ENCODE peak calls at places on chromosomes 1 and 21, in four cellular contexts. One of them, this sample, is unnamed.

GRCh38 chr1:22132517-22133235 is 10.2 kb downstream of the WNT4 start:
- DNase-seq in effector memory CD4-positive, alpha-beta T cell: no peak
- DNase-seq in ovary: peak; percentile 65
- DNase-seq in cardiac fibroblast: peak; percentile 71
- DNase-seq in this sample: no peak

GRCh38 chr1:66168467-66168887 is 365.5 kb upstream of the SGIP1 start:
- DNase-seq in effector memory CD4-positive, alpha-beta T cell: no peak
- DNase-seq in ovary: no peak
- DNase-seq in cardiac fibroblast: peak; percentile 38
- DNase-seq in this sample: no peak

GRCh38 chr1:29439615-29440014 is 203.3 kb downstream of the PTPRU start:
- DNase-seq in effector memory CD4-positive, alpha-beta T cell: no peak
- DNase-seq in ovary: no peak
- DNase-seq in cardiac fibroblast: no peak
- DNase-seq in this sample: no peak

GRCh38 chr1:24830680-24831272 is 85.5 kb downstream of the CLIC4 start:
- DNase-seq in effector memory CD4-positive, alpha-beta T cell: no peak
- DNase-seq in ovary: no peak
- DNase-seq in cardiac fibroblast: peak; percentile 86
- DNase-seq in this sample: no peak

GRCh38 chr1:69787151-69787550 is 219.4 kb downstream of the LRRC7 start:
- DNase-seq in effector memory CD4-positive, alpha-beta T cell: no peak
- DNase-seq in ovary: no peak
- DNase-seq in cardiac fibroblast: no peak
- DNase-seq in this sample: peak; percentile 5

GRCh38 chr1:36420836-36421317 is 23.2 kb upstream of the LSM10 start:
- DNase-seq in effector memory CD4-positive, alpha-beta T cell: peak; percentile 75
- DNase-seq in ovary: peak; percentile 94
- DNase-seq in cardiac fibroblast: peak; percentile 88
- DNase-seq in this sample: peak; percentile 90

GRCh38 chr1:48903291-48903690 is 126.6 kb upstream of the BEND5 start:
- DNase-seq in effector memory CD4-positive, alpha-beta T cell: no peak
- DNase-seq in ovary: no peak
- DNase-seq in cardiac fibroblast: no peak
- DNase-seq in this sample: no peak

GRCh38 chr1:238991730-238992490 is 394.5 kb upstream of the CHRM3 start:
- DNase-seq in effector memory CD4-positive, alpha-beta T cell: no peak
- DNase-seq in ovary: no peak
- DNase-seq in cardiac fibroblast: no peak
- DNase-seq in this sample: no peak

GRCh38 chr1:116486424-116486823 is 84.4 kb downstream of the CD58 start:
- DNase-seq in effector memory CD4-positive, alpha-beta T cell: no peak
- DNase-seq in ovary: no peak
- DNase-seq in cardiac fibroblast: peak; percentile 63
- DNase-seq in this sample: no peak

GRCh38 chr1:231192620-231193163 is 30.8 kb downstream of the TRIM67 start:
- DNase-seq in effector memory CD4-positive, alpha-beta T cell: no peak
- DNase-seq in ovary: no peak
- DNase-seq in cardiac fibroblast: peak; percentile 69
- DNase-seq in this sample: no peak

GRCh38 chr1:184297244-184297750 is 89.5 kb upstream of the C1orf21 start:
- DNase-seq in effector memory CD4-positive, alpha-beta T cell: no peak
- DNase-seq in ovary: no peak
- DNase-seq in cardiac fibroblast: no peak
- DNase-seq in this sample: no peak

GRCh38 chr1:33302325-33302724 is 18.6 kb downstream of the A3GALT2 start:
- DNase-seq in effector memory CD4-positive, alpha-beta T cell: no peak
- DNase-seq in ovary: no peak
- DNase-seq in cardiac fibroblast: peak; percentile 68
- DNase-seq in this sample: peak; percentile 26

GRCh38 chr21:14875186-14875585 is 189.6 kb downstream of the NRIP1 start:
- DNase-seq in effector memory CD4-positive, alpha-beta T cell: no peak
- DNase-seq in ovary: no peak
- DNase-seq in cardiac fibroblast: no peak
- DNase-seq in this sample: no peak

GRCh38 chr21:35940074-35940927 is 120.0 kb downstream of the SETD4 start:
- DNase-seq in effector memory CD4-positive, alpha-beta T cell: no peak
- DNase-seq in ovary: peak; percentile 45
- DNase-seq in cardiac fibroblast: peak; percentile 86
- DNase-seq in this sample: peak; percentile 37

GRCh38 chr1:170290971-170291370 is 145.2 kb downstream of the NTMT2 start:
- DNase-seq in effector memory CD4-positive, alpha-beta T cell: no peak
- DNase-seq in ovary: no peak
- DNase-seq in cardiac fibroblast: no peak
- DNase-seq in this sample: no peak

GRCh38 chr1:10857689-10858088 is 61.2 kb upstream of the CASZ1 start:
- DNase-seq in effector memory CD4-positive, alpha-beta T cell: no peak
- DNase-seq in ovary: no peak
- DNase-seq in cardiac fibroblast: no peak
- DNase-seq in this sample: no peak

GRCh38 chr1:199612976-199613774 is 414.3 kb upstream of the NR5A2 start:
- DNase-seq in effector memory CD4-positive, alpha-beta T cell: no peak
- DNase-seq in ovary: no peak
- DNase-seq in cardiac fibroblast: no peak
- DNase-seq in this sample: no peak

GRCh38 chr1:115712911-115713609 is 55.5 kb downstream of the CASQ2 start:
- DNase-seq in effector memory CD4-positive, alpha-beta T cell: no peak
- DNase-seq in ovary: no peak
- DNase-seq in cardiac fibroblast: no peak
- DNase-seq in this sample: no peak

GRCh38 chr1:70627910-70628309 is 216.8 kb downstream of the CTH start:
- DNase-seq in effector memory CD4-positive, alpha-beta T cell: no peak
- DNase-seq in ovary: no peak
- DNase-seq in cardiac fibroblast: no peak
- DNase-seq in this sample: no peak

GRCh38 chr1:216178266-216178665 is 245.0 kb downstream of the USH2A start:
- DNase-seq in effector memory CD4-positive, alpha-beta T cell: no peak
- DNase-seq in ovary: no peak
- DNase-seq in cardiac fibroblast: no peak
- DNase-seq in this sample: no peak

GRCh38 chr1:76583237-76583868 is 283.9 kb upstream of the ST6GALNAC5 start:
- DNase-seq in effector memory CD4-positive, alpha-beta T cell: no peak
- DNase-seq in ovary: no peak
- DNase-seq in cardiac fibroblast: no peak
- DNase-seq in this sample: no peak

GRCh38 chr1:145918144-145918991 is at the start of gene PEX11B:
- DNase-seq in effector memory CD4-positive, alpha-beta T cell: peak; percentile 84
- DNase-seq in ovary: peak; percentile 93
- DNase-seq in cardiac fibroblast: peak; percentile 90
- DNase-seq in this sample: peak; percentile 92

GRCh38 chr1:61131716-61132115 is 49.4 kb downstream of the NFIA start:
- DNase-seq in effector memory CD4-positive, alpha-beta T cell: no peak
- DNase-seq in ovary: no peak
- DNase-seq in cardiac fibroblast: peak; percentile 73
- DNase-seq in this sample: no peak

GRCh38 chr1:8408151-8408839 is 90.4 kb downstream of the SLC45A1 start:
- DNase-seq in effector memory CD4-positive, alpha-beta T cell: no peak
- DNase-seq in ovary: peak; percentile 82
- DNase-seq in cardiac fibroblast: peak; percentile 96
- DNase-seq in this sample: no peak

GRCh38 chr21:44528634-44528995 is 11.4 kb downstream of the KRTAP10-1 start:
- DNase-seq in effector memory CD4-positive, alpha-beta T cell: no peak
- DNase-seq in ovary: no peak
- DNase-seq in cardiac fibroblast: no peak
- DNase-seq in this sample: no peak

GRCh38 chr1:223358826-223359225 is 5.2 kb downstream of the SUSD4 start:
- DNase-seq in effector memory CD4-positive, alpha-beta T cell: no peak
- DNase-seq in ovary: no peak
- DNase-seq in cardiac fibroblast: no peak
- DNase-seq in this sample: no peak

GRCh38 chr21:16587141-16587570 is 857.4 kb downstream of the USP25 start:
- DNase-seq in effector memory CD4-positive, alpha-beta T cell: no peak
- DNase-seq in ovary: peak; percentile 50
- DNase-seq in cardiac fibroblast: peak; percentile 80
- DNase-seq in this sample: no peak

GRCh38 chr1:186577633-186578032 is 102.6 kb downstream of the PTGS2 start:
- DNase-seq in effector memory CD4-positive, alpha-beta T cell: no peak
- DNase-seq in ovary: no peak
- DNase-seq in cardiac fibroblast: no peak
- DNase-seq in this sample: no peak

GRCh38 chr1:154669464-154670282 is 61.7 kb upstream of the ADAR start:
- DNase-seq in effector memory CD4-positive, alpha-beta T cell: peak; percentile 23
- DNase-seq in ovary: peak; percentile 74
- DNase-seq in cardiac fibroblast: peak; percentile 87
- DNase-seq in this sample: peak; percentile 55

GRCh38 chr1:29519108-29519507 is 282.8 kb downstream of the PTPRU start:
- DNase-seq in effector memory CD4-positive, alpha-beta T cell: no peak
- DNase-seq in ovary: no peak
- DNase-seq in cardiac fibroblast: no peak
- DNase-seq in this sample: no peak

GRCh38 chr1:47207811-47208373 is 18.1 kb upstream of the PDZK1IP1 start:
- DNase-seq in effector memory CD4-positive, alpha-beta T cell: no peak
- DNase-seq in ovary: no peak
- DNase-seq in cardiac fibroblast: no peak
- DNase-seq in this sample: no peak

GRCh38 chr1:226603976-226604845 is 55.6 kb downstream of the STUM start:
- DNase-seq in effector memory CD4-positive, alpha-beta T cell: no peak
- DNase-seq in ovary: peak; percentile 35
- DNase-seq in cardiac fibroblast: no peak
- DNase-seq in this sample: no peak

GRCh38 chr1:226602186-226603029 is 53.8 kb downstream of the STUM start:
- DNase-seq in effector memory CD4-positive, alpha-beta T cell: no peak
- DNase-seq in ovary: peak; percentile 75
- DNase-seq in cardiac fibroblast: peak; percentile 94
- DNase-seq in this sample: no peak

GRCh38 chr1:226601456-226601855 is 52.9 kb downstream of the STUM start:
- DNase-seq in effector memory CD4-positive, alpha-beta T cell: no peak
- DNase-seq in ovary: peak; percentile 30
- DNase-seq in cardiac fibroblast: no peak
- DNase-seq in this sample: no peak

GRCh38 chr1:226604846-226605572 is 56.4 kb downstream of the STUM start:
- DNase-seq in effector memory CD4-positive, alpha-beta T cell: no peak
- DNase-seq in ovary: peak; percentile 34
- DNase-seq in cardiac fibroblast: no peak
- DNase-seq in this sample: no peak

DNA sequence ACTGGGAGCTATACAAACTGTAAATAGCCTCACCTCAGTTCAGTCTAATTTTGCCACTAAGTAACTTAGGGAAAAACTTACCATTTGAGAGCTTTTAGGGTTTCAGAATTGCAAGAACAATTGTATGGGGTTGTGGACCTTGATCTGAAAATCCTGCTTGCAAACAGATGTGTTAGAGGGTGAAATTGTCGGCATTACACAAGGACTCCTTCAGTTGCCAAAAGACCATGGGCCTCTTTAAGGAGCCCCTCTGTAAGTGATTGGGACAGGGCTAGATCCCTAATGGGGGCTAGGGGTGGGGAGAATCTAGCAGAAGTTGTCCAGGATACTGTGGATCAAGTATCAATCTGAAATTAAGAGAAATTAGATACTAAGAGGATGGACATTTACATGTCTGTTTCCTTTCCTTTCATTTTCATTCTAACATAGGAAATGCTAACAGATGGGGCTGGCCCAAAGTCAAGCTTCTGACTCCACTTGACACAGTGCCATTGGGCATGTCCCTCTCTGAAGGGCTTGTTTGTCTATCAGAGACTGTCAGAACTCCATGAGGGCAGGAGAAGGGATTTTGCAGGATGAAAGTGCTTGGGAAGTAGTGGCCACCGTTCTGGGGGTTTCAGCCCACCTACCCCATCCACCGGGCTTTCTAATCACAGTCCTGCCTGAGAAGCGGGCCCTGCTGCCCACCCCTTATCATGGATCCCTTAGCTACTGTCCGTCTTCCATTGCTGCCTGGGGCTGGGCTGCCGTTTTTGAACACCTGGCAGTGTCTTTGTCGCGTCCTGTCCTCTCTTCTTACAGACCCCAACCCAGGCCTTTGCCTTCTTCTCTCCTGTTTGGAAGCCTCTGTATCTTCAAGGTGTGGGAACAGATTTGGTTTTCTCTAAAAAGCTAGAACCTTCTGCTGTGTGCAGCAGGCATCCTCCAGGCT is 54.7 kb downstream of the STUM start:
- DNase-seq in effector memory CD4-positive, alpha-beta T cell: no peak
- DNase-seq in ovary: peak; percentile 53
- DNase-seq in cardiac fibroblast: peak; percentile 78
- DNase-seq in this sample: no peak
- H3K4me3 ChIP-seq in effector memory CD4-positive, alpha-beta T cell: no peak overlapping the region
- H3K4me3 ChIP-seq in ovary: no peak overlapping the region
- H3K4me3 ChIP-seq in cardiac fibroblast: no peak overlapping the region
- H3K4me3 ChIP-seq in this sample: no peak overlapping the region

GRCh38 chr1:230114245-230114651 is 47.2 kb downstream of the GALNT2 start:
- DNase-seq in effector memory CD4-positive, alpha-beta T cell: no peak
- DNase-seq in ovary: no peak
- DNase-seq in cardiac fibroblast: peak; percentile 84
- DNase-seq in this sample: no peak
- H3K4me3 ChIP-seq in effector memory CD4-positive, alpha-beta T cell: no peak overlapping the region
- H3K4me3 ChIP-seq in ovary: no peak overlapping the region
- H3K4me3 ChIP-seq in cardiac fibroblast: no peak overlapping the region
- H3K4me3 ChIP-seq in this sample: no peak overlapping the region

GRCh38 chr1:87684786-87685185 is 356.1 kb downstream of the LMO4 start:
- DNase-seq in effector memory CD4-positive, alpha-beta T cell: no peak
- DNase-seq in ovary: peak; percentile 34
- DNase-seq in cardiac fibroblast: peak; percentile 65
- DNase-seq in this sample: no peak
- H3K4me3 ChIP-seq in effector memory CD4-positive, alpha-beta T cell: no peak overlapping the region
- H3K4me3 ChIP-seq in ovary: peak overlapping the region; percentile 33
- H3K4me3 ChIP-seq in cardiac fibroblast: peak overlapping the region; percentile 26
- H3K4me3 ChIP-seq in this sample: no peak overlapping the region

GRCh38 chr1:112357467-112357866 is 38.5 kb upstream of the CTTNBP2NL start:
- DNase-seq in effector memory CD4-positive, alpha-beta T cell: no peak
- DNase-seq in ovary: no peak
- DNase-seq in cardiac fibroblast: no peak
- DNase-seq in this sample: no peak

GRCh38 chr1:112358798-112359408 is 37.1 kb upstream of the CTTNBP2NL start:
- DNase-seq in effector memory CD4-positive, alpha-beta T cell: no peak
- DNase-seq in ovary: peak; percentile 85
- DNase-seq in cardiac fibroblast: peak; percentile 83
- DNase-seq in this sample: peak; percentile 46

GRCh38 chr1:112359961-112360767 is 35.9 kb upstream of the CTTNBP2NL start:
- DNase-seq in effector memory CD4-positive, alpha-beta T cell: no peak
- DNase-seq in ovary: peak; percentile 72
- DNase-seq in cardiac fibroblast: peak; percentile 96
- DNase-seq in this sample: no peak

GRCh38 chr1:112363636-112364035 is 32.4 kb upstream of the CTTNBP2NL start:
- DNase-seq in effector memory CD4-positive, alpha-beta T cell: no peak
- DNase-seq in ovary: no peak
- DNase-seq in cardiac fibroblast: peak; percentile 16
- DNase-seq in this sample: no peak

DNA sequence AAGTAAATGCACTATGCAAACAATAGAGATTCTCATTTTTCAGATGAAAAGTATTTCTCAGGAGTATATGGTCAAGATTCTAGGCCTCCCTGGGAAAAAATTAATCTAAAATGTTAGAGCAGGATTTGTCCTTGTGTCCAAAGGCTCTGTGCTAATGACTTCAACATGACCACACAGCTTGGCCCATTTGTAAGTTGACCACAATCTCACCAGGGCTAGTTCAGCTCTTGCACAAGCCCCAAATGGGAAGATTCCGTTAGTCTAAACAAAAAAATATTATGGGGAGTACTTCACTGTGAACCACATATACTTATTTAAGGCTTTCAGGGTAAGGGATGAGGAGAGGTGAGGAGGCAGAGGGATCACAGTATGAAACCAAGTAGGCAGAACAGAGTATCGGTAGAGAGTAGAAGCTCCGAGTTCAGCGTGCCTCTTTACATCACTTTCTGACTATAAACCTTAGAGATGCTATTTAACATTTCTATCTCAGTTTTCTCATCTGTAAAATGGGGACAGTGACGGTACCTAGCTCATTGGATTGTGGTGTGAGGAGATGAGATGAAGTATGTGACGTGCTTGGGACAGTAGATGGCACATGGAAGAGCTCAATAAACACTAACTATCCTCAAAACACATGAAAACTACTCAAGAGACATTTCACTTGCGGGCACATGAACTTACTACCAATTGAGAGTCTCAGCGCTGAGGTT is 37.8 kb upstream of the CTTNBP2NL start:
- DNase-seq in effector memory CD4-positive, alpha-beta T cell: no peak
- DNase-seq in ovary: no peak
- DNase-seq in cardiac fibroblast: peak; percentile 41
- DNase-seq in this sample: no peak
- H3K4me3 ChIP-seq in effector memory CD4-positive, alpha-beta T cell: no peak overlapping the region
- H3K4me3 ChIP-seq in ovary: no peak overlapping the region
- H3K4me3 ChIP-seq in cardiac fibroblast: no peak overlapping the region
- H3K4me3 ChIP-seq in this sample: no peak overlapping the region